ENCODE peak calls at places on chromosomes 13 and 19, in four cellular contexts. K, V, O and P are unnamed samples.
A peak's percentile ranks its signal among the peaks of the same experiment; 100 is the strongest.

GRCh38 chr19:38862321-38863059 is 12.7 kb upstream of the HNRNPL start:
- DNase-seq in K (no peak), V (peak; percentile 81), O (peak; percentile 81), P (no peak)

GRCh38 chr13:24282256-24282655 is 27.1 kb upstream of the C1QTNF9 start:
- DNase-seq in K (no peak), V (no peak), O (peak; percentile 63), P (no peak)

GRCh38 chr19:28489126-28489660 is 723.8 kb downstream of the UQCRFS1 start:
- DNase-seq in K (no peak), V (no peak), O (no peak), P (no peak)

GRCh38 chr19:20162821-20163220 is 4.2 kb upstream of the ZNF486 start:
- DNase-seq in K (no peak), V (no peak), O (no peak), P (no peak)

GRCh38 chr19:8265872-8266271 is 42.3 kb downstream of the CD320 start:
- DNase-seq in K (peak; percentile 6), V (no peak), O (no peak), P (no peak)

GRCh38 chr13:100063333-100063732 is 25.6 kb upstream of the PCCA start:
- DNase-seq in K (no peak), V (no peak), O (no peak), P (no peak)

GRCh38 chr19:29549105-29550070 is 23.6 kb downstream of the VSTM2B start:
- DNase-seq in K (peak; percentile 44), V (no peak), O (no peak), P (no peak)

GRCh38 chr19:41930926-41931592 is 2.8 kb upstream of the ERFL start:
- DNase-seq in K (no peak), V (no peak), O (no peak), P (no peak)

GRCh38 chr13:104024416-104025170 is 958.4 kb upstream of the SLC10A2 start:
- DNase-seq in K (no peak), V (no peak), O (no peak), P (no peak)

GRCh38 chr13:27526516-27526915 is 76.2 kb upstream of the MTIF3 start:
- DNase-seq in K (no peak), V (no peak), O (no peak), P (no peak)

GRCh38 chr19:29645911-29646310 is 19.4 kb upstream of the PLEKHF1 start:
- DNase-seq in K (no peak), V (no peak), O (no peak), P (no peak)

GRCh38 chr13:75414036-75414827 is 67.7 kb downstream of the TBC1D4 start:
- DNase-seq in K (no peak), V (no peak), O (no peak), P (no peak)

GRCh38 chr13:41345921-41346589 is 35.0 kb downstream of the NAA16 start:
- DNase-seq in K (no peak), V (no peak), O (no peak), P (no peak)

GRCh38 chr13:83895994-83896580 is 13.8 kb upstream of the SLITRK1 start:
- DNase-seq in K (no peak), V (no peak), O (no peak), P (no peak)

GRCh38 chr13:26300140-26300539 is 46.2 kb downstream of the CDK8 start:
- DNase-seq in K (no peak), V (no peak), O (no peak), P (no peak)

GRCh38 chr13:76522083-76522755 is 364.0 kb downstream of the KCTD12 start:
- DNase-seq in K (no peak), V (no peak), O (peak; percentile 67), P (no peak)

GRCh38 chr19:31054430-31054829 is 294.8 kb downstream of the TSHZ3 start:
- DNase-seq in K (no peak), V (no peak), O (peak; percentile 44), P (peak; percentile 53)

GRCh38 chr19:51552996-51553725 is 17.9 kb upstream of the ZNF175 start:
- DNase-seq in K (no peak), V (no peak), O (peak; percentile 40), P (peak; percentile 74)

GRCh38 chr13:111920932-111921705 is 145.8 kb upstream of the SOX1 start:
- DNase-seq in K (no peak), V (no peak), O (no peak), P (no peak)

GRCh38 chr13:100645382-100645781 is 29.2 kb downstream of the TMTC4 start:
- DNase-seq in K (no peak), V (no peak), O (no peak), P (no peak)

GRCh38 chr13:61255035-61255796 is 160.4 kb downstream of the PCDH20 start:
- DNase-seq in K (no peak), V (no peak), O (no peak), P (no peak)

GRCh38 chr13:75873499-75873898 is 237.4 kb downstream of the LMO7 start:
- DNase-seq in K (no peak), V (no peak), O (no peak), P (no peak)

GRCh38 chr19:5534787-5535586 is 32.8 kb downstream of the TINCR start:
- DNase-seq in K (no peak), V (no peak), O (peak; percentile 44), P (no peak)

GRCh38 chr19:16660763-16661479 is at the start of gene TMEM38A:
- DNase-seq in K (peak; percentile 82), V (peak; percentile 26), O (peak; percentile 84), P (peak; percentile 55)

GRCh38 chr19:35754365-35755139 is 2.3 kb downstream of the HSPB6 start:
- DNase-seq in K (no peak), V (no peak), O (no peak), P (no peak)

GRCh38 chr19:36136975-36137686 is 2.7 kb upstream of the CAPNS1 start:
- DNase-seq in K (peak; percentile 90), V (peak; percentile 50), O (no peak), P (no peak)

GRCh38 chr13:20828540-20829364 is 55.0 kb upstream of the EEF1AKMT1 start:
- DNase-seq in K (no peak), V (peak; percentile 39), O (peak; percentile 27), P (peak; percentile 52)

GRCh38 chr13:87677334-87678234 is 6.4 kb downstream of the SLITRK5 start:
- DNase-seq in K (no peak), V (no peak), O (peak; percentile 63), P (peak; percentile 22)

GRCh38 chr19:34397853-34398252 is 6.3 kb upstream of the PDCD2L start:
- DNase-seq in K (no peak), V (no peak), O (no peak), P (no peak)

GRCh38 chr13:113930711-113931637 is 42.9 kb downstream of the C13orf46 start:
- DNase-seq in K (peak; percentile 65), V (peak; percentile 11), O (no peak), P (no peak)

GRCh38 chr13:112249644-112250610 is 126.2 kb upstream of the SPACA7 start:
- DNase-seq in K (no peak), V (no peak), O (no peak), P (no peak)

GRCh38 chr13:29648760-29649159 is 53.3 kb upstream of the SLC7A1 start:
- DNase-seq in K (no peak), V (no peak), O (no peak), P (no peak)

GRCh38 chr13:110944121-110944967 is 29.5 kb upstream of the ANKRD10 start:
- DNase-seq in K (no peak), V (no peak), O (peak; percentile 51), P (peak; percentile 27)

GRCh38 chr13:58884353-58884752 is 1252.8 kb downstream of the PCDH17 start:
- DNase-seq in K (no peak), V (no peak), O (no peak), P (no peak)

GRCh38 chr19:34639491-34640085 is 37.4 kb downstream of the SCGB2B2 start:
- DNase-seq in K (no peak), V (peak; percentile 28), O (peak; percentile 43), P (peak; percentile 69)

GRCh38 chr19:18293642-18294466 is 12.4 kb upstream of the JUND start:
- DNase-seq in K (no peak), V (no peak), O (no peak), P (peak; percentile 36)
- H3K4me3 ChIP-seq in K (peak overlapping the region; percentile 64), V (no peak overlapping the region), O (no peak overlapping the region), P (no peak overlapping the region)

GRCh38 chr19:55076321-55076720 is 652 bp downstream of the EPS8L1 start:
- DNase-seq in K (no peak), V (no peak), O (no peak), P (peak; percentile 48)
- H3K4me1 ChIP-seq in K (peaks cover 17% of the 10 kb centered on the region), V (no peaks in the 10 kb centered on the region), O (no peaks in the 10 kb centered on the region), P (peaks cover 28% of the 10 kb centered on the region)

DNA sequence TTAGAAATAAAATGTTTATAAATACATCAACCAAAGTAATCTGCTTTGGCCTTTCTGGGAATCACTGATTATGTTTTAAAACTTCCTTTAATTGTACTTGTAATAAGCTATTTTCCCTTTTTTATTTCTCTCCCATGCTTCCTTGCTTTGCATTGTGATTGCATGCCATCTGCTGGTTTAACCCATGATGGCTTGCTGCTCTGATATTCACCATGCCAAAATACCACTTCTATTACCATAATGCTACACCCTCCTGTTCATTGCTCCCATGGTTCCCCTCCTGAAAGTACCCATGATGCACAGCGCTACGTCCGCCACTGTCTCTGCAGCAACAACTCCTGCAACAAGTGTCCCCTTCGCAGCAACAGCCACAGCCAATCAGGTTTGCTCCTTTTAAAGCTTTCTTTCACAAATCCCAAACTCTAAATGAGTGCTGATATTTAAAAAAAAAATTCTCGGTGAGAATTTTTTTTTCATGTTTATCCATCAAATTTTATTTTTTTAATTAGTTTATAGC is 67.7 kb upstream of the RAP2A start:
- DNase-seq in K (no peak), V (no peak), O (no peak), P (no peak)
- TF ChIP-seq CTCF in K (no peak), V (no peak), O (peak; percentile 33), P (no peak)

GRCh38 chr13:85091835-85092234 is 707.4 kb downstream of the SLITRK6 start:
- DNase-seq in K (no peak), V (no peak), O (no peak), P (no peak)
- H3K4me3 ChIP-seq in K (no peak overlapping the region), V (no peak overlapping the region), O (no peak overlapping the region), P (no peak overlapping the region)

DNA sequence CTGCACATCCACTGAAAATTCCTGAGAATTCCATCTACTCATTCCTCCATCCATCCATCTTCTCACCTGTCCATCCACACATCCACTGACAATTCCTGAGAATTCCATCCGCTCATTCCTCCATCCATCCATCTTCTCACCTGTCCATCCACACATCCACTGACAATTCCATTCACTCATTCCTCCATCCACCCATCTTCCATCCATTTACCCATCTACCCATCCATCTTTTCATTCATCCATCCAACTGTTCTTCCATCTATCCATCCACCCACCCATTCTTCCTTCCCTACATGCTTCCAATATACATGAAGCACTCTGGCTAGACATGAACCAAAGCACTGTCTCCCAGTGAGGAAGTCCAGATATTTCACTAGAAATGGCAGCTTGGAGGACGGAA is 15.6 kb downstream of the TRPM4 start:
- DNase-seq in K (no peak), V (no peak), O (no peak), P (no peak)
- H3K4me1 ChIP-seq in K (no peaks in the 10 kb centered on the region), V (no peaks in the 10 kb centered on the region), O (no peaks in the 10 kb centered on the region), P (peaks cover 17% of the 10 kb centered on the region)

GRCh38 chr13:106376411-106377112 is 158.9 kb downstream of the EFNB2 start:
- DNase-seq in K (no peak), V (peak; percentile 36), O (no peak), P (no peak)

GRCh38 chr13:106377341-106377740 is 158.1 kb downstream of the EFNB2 start:
- DNase-seq in K (no peak), V (no peak), O (no peak), P (no peak)

GRCh38 chr13:106381083-106381482 is 154.4 kb downstream of the EFNB2 start:
- DNase-seq in K (no peak), V (no peak), O (no peak), P (no peak)

GRCh38 chr13:106375085-106375484 is 160.4 kb downstream of the EFNB2 start:
- DNase-seq in K (no peak), V (no peak), O (no peak), P (no peak)

GRCh38 chr13:106378263-106378662 is 157.2 kb downstream of the EFNB2 start:
- DNase-seq in K (no peak), V (no peak), O (no peak), P (no peak)
- TF ChIP-seq CTCF in K (no peak), V (no peak), O (no peak), P (no peak)